ENCODE peak calls at places on chromosomes 11 and 22, in four cellular contexts. V, F, P and J are unnamed samples.

GRCh38 chr22:34992672-34993071 is 73.3 kb upstream of the ISX start:
- DNase-seq in F (no peak), P (no peak), V (no peak), J (no peak)

GRCh38 chr22:48306785-48307570 is 1520.7 kb downstream of the BRD1 start:
- DNase-seq in V (no peak), F (no peak), P (no peak), J (no peak)

GRCh38 chr11:34633990-34634725 is 13.3 kb downstream of the EHF start:
- DNase-seq in V (no peak), F (no peak), P (peak; percentile 49), J (peak; percentile 65)

GRCh38 chr11:13669544-13670488 is 1.3 kb downstream of the FAR1 start:
- DNase-seq in F (peak; percentile 51), P (no peak), V (no peak), J (no peak)

GRCh38 chr22:26887456-26887855 is 230.1 kb downstream of the MIAT start:
- DNase-seq in P (no peak), F (peak; percentile 83), V (no peak), J (peak; percentile 86)

GRCh38 chr11:71979094-71979493 is 19.6 kb upstream of the IL18BP start:
- DNase-seq in V (no peak), F (no peak), P (no peak), J (no peak)

GRCh38 chr11:92790376-92790775 is 179.1 kb upstream of the MTNR1B start:
- DNase-seq in V (no peak), P (no peak), F (no peak), J (no peak)

GRCh38 chr11:87463486-87464102 is 425.9 kb downstream of the TMEM135 start:
- DNase-seq in F (no peak), V (peak; percentile 42), P (peak; percentile 84), J (peak; percentile 52)

GRCh38 chr22:42819412-42820069 is 37.5 kb downstream of the ARFGAP3 start:
- DNase-seq in P (no peak), V (no peak), F (no peak), J (no peak)

GRCh38 chr11:119438599-119438998 is 15.6 kb upstream of the THY1 start:
- DNase-seq in V (no peak), P (no peak), F (no peak), J (no peak)

GRCh38 chr11:74004694-74005615 is 3.9 kb downstream of the UCP3 start:
- DNase-seq in P (no peak), F (no peak), V (no peak), J (no peak)

GRCh38 chr11:117827521-117828511 is 3.3 kb upstream of the FXYD2 start:
- DNase-seq in P (no peak), V (no peak), F (no peak), J (peak; percentile 52)

GRCh38 chr11:127223026-127223425 is 222.5 kb upstream of the KIRREL3 start:
- DNase-seq in F (no peak), V (no peak), P (no peak), J (no peak)

GRCh38 chr11:22407899-22408298 is 69.7 kb downstream of the SLC17A6 start:
- DNase-seq in P (no peak), V (no peak), F (no peak), J (no peak)

GRCh38 chr22:28282346-28282745 is 363.3 kb upstream of the PITPNB start:
- DNase-seq in V (no peak), F (peak; percentile 24), P (no peak), J (no peak)

GRCh38 chr11:82998697-82999096 is 73.0 kb downstream of the RAB30 start:
- DNase-seq in P (no peak), F (no peak), V (no peak), J (no peak)

GRCh38 chr11:122045181-122045586 is 70.8 kb downstream of the BLID start:
- DNase-seq in P (peak; percentile 92), V (no peak), F (peak; percentile 86), J (peak; percentile 56)

GRCh38 chr11:126415669-126416420 is 60.4 kb downstream of the ST3GAL4 start:
- DNase-seq in P (no peak), F (no peak), V (no peak), J (peak; percentile 66)

GRCh38 chr22:27475548-27475897 is 326.0 kb downstream of the MN1 start:
- DNase-seq in V (no peak), P (peak; percentile 23), F (peak; percentile 17), J (no peak)

GRCh38 chr11:86676533-86677154 is 4.2 kb upstream of the ME3 start:
- DNase-seq in F (no peak), P (peak; percentile 18), V (peak; percentile 33), J (no peak)

GRCh38 chr11:74746868-74747267 is 1.8 kb upstream of the RNF169 start:
- DNase-seq in P (no peak), F (no peak), V (no peak), J (no peak)

DNA sequence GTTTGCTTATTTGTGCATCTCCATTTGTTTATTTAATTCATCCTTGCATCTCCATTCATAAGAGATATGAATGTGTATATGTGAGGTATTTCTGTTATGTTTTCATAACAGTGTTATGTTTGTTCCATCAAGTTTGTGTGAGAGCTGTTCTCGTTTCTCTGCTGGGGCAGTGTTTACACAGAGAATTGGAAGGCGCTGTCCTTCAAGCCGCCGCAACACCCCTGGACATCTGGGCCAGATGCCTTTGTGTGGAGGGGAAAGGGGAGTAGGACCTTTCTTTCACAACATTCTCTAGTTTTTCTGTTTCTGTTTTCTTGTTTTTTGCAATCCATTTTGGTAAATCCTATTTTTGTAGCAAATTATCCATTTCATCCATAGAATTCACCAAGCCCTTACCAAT is 7.0 kb upstream of the TM7SF2 start:
- DNase-seq in V (no peak), F (no peak), P (no peak), J (no peak)
- H3K4me2 ChIP-seq in V (no peak overlapping the region), F (no peak overlapping the region), P (no peak overlapping the region), J (no peak overlapping the region)

GRCh38 chr22:40631925-40632324 is 4.6 kb downstream of the MRTFA start:
- DNase-seq in P (no peak), V (no peak), F (no peak), J (no peak)

GRCh38 chr22:40624770-40625169 is 11.7 kb downstream of the MRTFA start:
- DNase-seq in F (no peak), P (peak; percentile 27), V (no peak), J (no peak)

GRCh38 chr22:40627612-40628011 is 8.9 kb downstream of the MRTFA start:
- DNase-seq in V (no peak), P (no peak), F (no peak), J (no peak)

GRCh38 chr22:40626826-40627225 is 9.7 kb downstream of the MRTFA start:
- DNase-seq in P (no peak), V (no peak), F (no peak), J (no peak)

DNA sequence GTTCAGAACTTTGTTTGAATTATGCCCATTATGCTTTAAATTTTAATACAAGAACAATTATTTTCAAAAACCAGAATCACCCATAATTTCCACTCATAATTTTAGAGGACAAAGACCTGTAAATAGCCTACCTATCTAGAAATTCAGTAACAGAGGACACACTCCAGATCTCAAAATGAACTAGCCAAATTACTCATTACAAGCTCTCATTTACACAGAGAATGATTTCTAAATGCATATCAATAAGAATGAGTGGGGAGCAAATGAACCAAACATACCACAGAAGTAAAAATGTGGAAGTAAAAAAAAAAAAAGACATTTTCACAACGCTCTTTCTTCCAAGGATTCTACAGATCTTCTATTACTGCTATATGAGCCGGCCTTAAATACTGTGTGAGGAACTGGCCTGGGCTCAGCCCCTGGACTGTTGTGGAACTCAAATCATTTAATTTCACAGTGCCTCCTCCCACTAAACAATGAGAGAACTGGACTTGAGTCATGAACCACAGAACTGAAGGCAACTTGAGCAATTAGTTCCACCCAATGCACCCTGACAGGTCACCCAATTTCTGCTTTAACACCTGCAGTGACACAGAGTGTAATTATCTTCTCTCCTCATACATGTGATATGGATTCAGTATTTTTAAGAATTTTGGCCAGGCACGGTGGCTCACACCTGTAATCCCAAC is 8.0 kb downstream of the MRTFA start:
- DNase-seq in V (no peak), F (peak; percentile 34), P (peak; percentile 53), J (no peak)
- H3K4me1 ChIP-seq in V (peaks cover 14% of the 10 kb centered on the region), F (peaks cover 8% of the 10 kb centered on the region), P (peaks cover 30% of the 10 kb centered on the region), J (peaks cover 9% of the 10 kb centered on the region)

GRCh38 chr11:44615041-44615513 is 49.6 kb downstream of the CD82 start:
- DNase-seq in F (no peak), V (no peak), P (no peak), J (peak; percentile 6)

GRCh38 chr11:44618561-44619425 is 53.3 kb downstream of the CD82 start:
- DNase-seq in V (no peak), P (no peak), F (no peak), J (peak; percentile 58)

GRCh38 chr11:44614281-44614680 is 48.8 kb downstream of the CD82 start:
- DNase-seq in V (no peak), F (no peak), P (no peak), J (peak; percentile 25)

GRCh38 chr11:44617671-44618461 is 52.4 kb downstream of the CD82 start:
- DNase-seq in P (no peak), F (no peak), V (no peak), J (peak; percentile 57)

DNA sequence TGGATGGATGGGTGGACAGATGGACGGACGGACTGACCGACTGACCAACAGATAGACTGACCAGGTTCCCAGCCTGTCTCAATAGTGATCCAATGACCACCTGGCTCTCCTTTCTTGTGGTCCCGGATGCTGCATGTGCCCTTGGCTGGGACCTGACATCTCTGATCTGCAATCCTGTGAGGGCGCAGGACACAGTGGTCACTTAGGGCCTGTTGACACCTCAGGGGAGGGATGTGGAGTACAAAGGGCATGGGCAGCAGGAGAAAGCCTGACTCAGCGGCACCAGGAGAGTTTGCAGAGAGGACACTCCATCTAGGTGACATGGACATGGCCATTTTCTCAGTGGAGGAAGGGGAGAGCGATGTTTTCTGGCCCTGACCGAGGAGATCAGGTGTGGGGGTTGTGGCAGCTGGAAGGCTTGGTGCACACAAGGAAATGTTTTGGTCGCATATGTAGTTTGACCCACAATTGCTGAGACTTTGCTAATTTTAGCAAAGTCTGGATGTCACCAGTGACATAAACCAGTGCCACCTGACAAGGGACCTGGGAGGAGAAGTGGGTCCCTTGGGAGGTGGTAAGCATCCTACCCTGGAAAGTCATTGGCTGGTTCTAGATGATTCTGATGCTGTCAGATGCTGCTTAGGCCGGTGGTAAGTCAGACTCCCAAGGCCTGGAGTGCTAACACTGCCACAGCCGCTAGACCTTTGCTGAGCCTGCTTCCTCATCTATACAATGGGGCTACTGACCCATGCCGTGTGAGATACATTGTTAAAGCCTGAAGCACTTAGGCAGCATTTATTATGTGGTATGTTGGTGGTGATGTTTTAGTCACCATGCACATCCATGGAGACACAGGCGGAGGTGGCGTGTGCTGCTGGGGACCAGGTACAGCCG is 50.7 kb downstream of the CD82 start:
- DNase-seq in V (no peak), F (no peak), P (no peak), J (peak; percentile 17)
- H3K4me2 ChIP-seq in V (no peak overlapping the region), F (no peak overlapping the region), P (no peak overlapping the region), J (no peak overlapping the region)

GRCh38 chr11:3156661-3157311 is 8.3 kb downstream of the OSBPL5 start:
- DNase-seq in F (no peak), V (no peak), P (no peak), J (peak; percentile 35)

GRCh38 chr11:3159296-3160190 is 5.6 kb downstream of the OSBPL5 start:
- DNase-seq in V (no peak), F (no peak), P (no peak), J (peak; percentile 70)

GRCh38 chr11:3157381-3158130 is 7.6 kb downstream of the OSBPL5 start:
- DNase-seq in P (peak; percentile 22), V (no peak), F (no peak), J (peak; percentile 65)

GRCh38 chr11:3158821-3159220 is 6.3 kb downstream of the OSBPL5 start:
- DNase-seq in P (no peak), V (no peak), F (no peak), J (peak; percentile 35)

DNA sequence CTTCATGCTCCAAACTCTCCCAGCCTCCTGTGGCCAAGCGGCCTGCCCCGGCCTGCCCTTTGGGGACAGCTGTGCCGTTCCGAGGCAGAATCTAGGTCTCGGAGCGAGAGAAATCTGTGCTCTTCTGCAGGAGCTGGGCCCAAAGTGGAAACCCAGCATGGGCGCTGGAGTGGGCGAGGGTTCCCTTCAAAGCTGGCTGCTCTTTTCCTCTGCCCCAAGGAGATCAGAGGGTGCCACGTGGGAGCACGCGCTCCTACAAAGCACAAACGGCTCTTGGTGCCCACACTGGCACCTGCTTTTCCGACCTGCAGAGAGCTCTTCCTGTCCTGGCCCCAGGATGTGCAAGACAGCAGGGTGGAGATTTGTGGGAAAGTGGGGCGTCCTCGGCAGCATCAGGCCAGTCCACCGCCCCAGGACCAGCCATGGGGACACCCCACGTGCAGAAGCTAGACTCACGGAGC is 6.9 kb downstream of the OSBPL5 start:
- DNase-seq in F (no peak), P (no peak), V (no peak), J (peak; percentile 31)
- H3K4me1 ChIP-seq in F (peaks cover 72% of the 10 kb centered on the region), P (peaks cover 3% of the 10 kb centered on the region), V (peaks cover 51% of the 10 kb centered on the region), J (peaks cover 52% of the 10 kb centered on the region)